ENCODE peak calls at places on chromosomes 13 and 19, in four cellular contexts. O is DND-41, Z is lung, A is endodermal cell. F is an unnamed sample. For H3K4me1, the result is how much of the 10 kb centered on the place peaks cover.

GRCh38 chr13:95087746-95088305 is 213.4 kb downstream of the ABCC4 start:
- DNase-seq in A (no peak), Z (no peak), O (no peak), F (no peak)

GRCh38 chr13:73189766-73190165 is 131.0 kb downstream of the KLF5 start:
- DNase-seq in O (no peak), Z (no peak), A (peak), F (no peak)

GRCh38 chr19:29325241-29325975 is 112.5 kb upstream of the UQCRFS1 start:
- DNase-seq in A (no peak), O (no peak), Z (peak), F (no peak)

GRCh38 chr19:53977991-53978731 is 13.3 kb upstream of the CACNG6 start:
- DNase-seq in A (peak), Z (peak), O (peak), F (peak)

GRCh38 chr13:31199527-31199848 is 287 bp upstream of the B3GLCT start:
- DNase-seq in Z (no peak), A (no peak), O (no peak), F (no peak)

GRCh38 chr13:22961835-22962537 is 218.8 kb upstream of the SGCG start:
- DNase-seq in O (no peak), Z (no peak), A (peak), F (no peak)

GRCh38 chr13:110541526-110541920 is 20.0 kb downstream of the RAB20 start:
- DNase-seq in Z (no peak), A (no peak), O (no peak), F (no peak)

GRCh38 chr13:29676941-29677452 is 81.5 kb upstream of the SLC7A1 start:
- DNase-seq in O (no peak), A (no peak), Z (no peak), F (no peak)

GRCh38 chr19:5103812-5104410 is 135.0 kb downstream of the KDM4B start:
- DNase-seq in A (no peak), O (no peak), Z (no peak), F (no peak)

GRCh38 chr19:48777720-48778119 is 22.4 kb downstream of the FGF21 start:
- DNase-seq in Z (no peak), A (no peak), O (no peak), F (no peak)

GRCh38 chr13:60162096-60162495 is 1.6 kb downstream of the DIAPH3 start:
- DNase-seq in Z (no peak), A (no peak), O (no peak), F (no peak)

GRCh38 chr19:51116736-51117135 is 8.0 kb upstream of the SIGLEC9 start:
- DNase-seq in O (no peak), Z (no peak), A (no peak), F (no peak)

GRCh38 chr13:111361873-111362648 is 41.6 kb downstream of the TEX29 start:
- DNase-seq in A (no peak), Z (peak), O (no peak), F (no peak)

GRCh38 chr13:20125129-20125782 is 35.6 kb downstream of the GJA3 start:
- DNase-seq in A (no peak), O (no peak), Z (no peak), F (no peak)

GRCh38 chr13:30415430-30416030 is 6.8 kb upstream of the UBE2L5 start:
- DNase-seq in O (no peak), Z (no peak), A (no peak), F (no peak)

DNA sequence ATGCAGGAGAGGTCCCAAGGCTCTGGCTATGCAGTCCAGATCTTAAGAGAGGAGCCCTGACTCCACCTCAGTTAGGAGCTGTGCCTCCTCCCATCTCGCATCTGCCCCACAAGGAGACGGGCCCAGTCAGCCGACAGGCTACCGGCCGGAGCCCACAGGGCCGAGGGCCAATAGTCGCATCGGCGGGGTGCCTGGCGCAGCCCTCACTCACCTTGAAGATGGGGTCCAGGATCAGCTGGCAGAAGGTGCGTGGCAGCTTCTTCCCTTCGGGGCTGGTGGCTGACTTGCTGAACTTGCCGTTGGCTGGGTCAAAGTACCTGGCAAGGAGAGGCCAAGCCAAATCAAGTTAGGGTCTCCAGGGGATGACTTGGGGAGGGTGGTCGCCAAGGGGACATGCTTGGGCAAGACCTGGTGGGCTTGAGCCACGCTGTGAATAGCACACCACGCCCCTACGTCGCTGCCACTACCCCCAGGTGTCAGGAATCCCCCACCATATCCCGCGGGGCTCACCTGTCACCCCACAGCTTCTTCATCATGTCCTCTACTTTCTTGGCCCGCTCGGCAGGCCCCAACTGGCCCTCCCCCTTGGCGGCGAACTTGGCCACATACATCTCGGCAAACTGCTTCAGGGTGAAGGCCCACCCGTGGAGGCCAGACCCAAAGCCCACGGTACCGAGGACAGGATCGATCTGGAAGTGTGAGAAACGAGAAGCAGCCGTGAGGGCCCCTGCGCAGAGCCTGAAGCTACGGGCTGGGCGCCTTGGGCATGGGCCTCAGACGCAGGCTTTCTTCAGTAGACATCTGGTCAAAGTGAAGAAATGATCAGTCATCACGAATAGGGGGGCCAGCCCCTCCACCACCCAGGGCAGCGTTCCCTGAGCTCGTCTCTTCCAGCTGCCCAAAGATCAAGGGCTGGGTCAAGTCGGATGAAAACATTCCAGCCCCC is 3.3 kb downstream of the EEF2 start:
- DNase-seq in A (peak), Z (no peak), O (no peak), F (no peak)
- H3K27ac ChIP-seq in A (no peak), Z (no peak), O (no peak), F (no peak)

DNA sequence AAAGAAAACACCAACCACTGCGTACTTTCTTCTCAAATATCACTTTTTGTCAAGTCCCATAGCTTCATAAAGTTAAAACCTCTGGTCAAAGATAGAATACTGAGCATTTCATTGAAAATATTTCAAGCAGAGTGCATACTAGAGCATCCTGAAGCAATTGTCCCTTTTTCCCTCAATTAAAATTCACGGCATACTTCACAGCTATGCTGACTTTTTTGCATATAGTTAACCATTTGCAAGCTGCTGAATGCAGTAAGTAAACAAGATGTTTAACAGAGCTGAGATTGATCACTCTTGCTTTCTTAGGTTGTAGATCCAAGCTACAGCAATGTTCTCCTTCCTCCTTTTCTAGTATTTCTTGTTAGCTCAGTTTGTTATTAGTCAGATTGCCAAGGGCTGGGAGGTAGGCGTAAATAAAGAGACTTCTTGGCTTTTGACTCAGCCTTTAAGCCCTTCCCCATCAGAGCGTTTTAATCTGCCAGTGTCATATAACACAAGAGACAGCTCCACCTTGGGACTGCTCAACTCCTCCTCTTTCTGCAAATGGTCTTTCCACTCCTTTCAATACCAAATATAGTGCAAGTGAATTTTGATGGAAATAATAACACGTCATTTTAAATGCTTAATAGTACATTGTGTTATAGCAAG is at the start of gene SLITRK6:
- DNase-seq in Z (no peak), O (no peak), A (peak), F (no peak)
- TF ChIP-seq CTCF in Z (no peak), O (no peak), A (peak), F (no peak)

DNA sequence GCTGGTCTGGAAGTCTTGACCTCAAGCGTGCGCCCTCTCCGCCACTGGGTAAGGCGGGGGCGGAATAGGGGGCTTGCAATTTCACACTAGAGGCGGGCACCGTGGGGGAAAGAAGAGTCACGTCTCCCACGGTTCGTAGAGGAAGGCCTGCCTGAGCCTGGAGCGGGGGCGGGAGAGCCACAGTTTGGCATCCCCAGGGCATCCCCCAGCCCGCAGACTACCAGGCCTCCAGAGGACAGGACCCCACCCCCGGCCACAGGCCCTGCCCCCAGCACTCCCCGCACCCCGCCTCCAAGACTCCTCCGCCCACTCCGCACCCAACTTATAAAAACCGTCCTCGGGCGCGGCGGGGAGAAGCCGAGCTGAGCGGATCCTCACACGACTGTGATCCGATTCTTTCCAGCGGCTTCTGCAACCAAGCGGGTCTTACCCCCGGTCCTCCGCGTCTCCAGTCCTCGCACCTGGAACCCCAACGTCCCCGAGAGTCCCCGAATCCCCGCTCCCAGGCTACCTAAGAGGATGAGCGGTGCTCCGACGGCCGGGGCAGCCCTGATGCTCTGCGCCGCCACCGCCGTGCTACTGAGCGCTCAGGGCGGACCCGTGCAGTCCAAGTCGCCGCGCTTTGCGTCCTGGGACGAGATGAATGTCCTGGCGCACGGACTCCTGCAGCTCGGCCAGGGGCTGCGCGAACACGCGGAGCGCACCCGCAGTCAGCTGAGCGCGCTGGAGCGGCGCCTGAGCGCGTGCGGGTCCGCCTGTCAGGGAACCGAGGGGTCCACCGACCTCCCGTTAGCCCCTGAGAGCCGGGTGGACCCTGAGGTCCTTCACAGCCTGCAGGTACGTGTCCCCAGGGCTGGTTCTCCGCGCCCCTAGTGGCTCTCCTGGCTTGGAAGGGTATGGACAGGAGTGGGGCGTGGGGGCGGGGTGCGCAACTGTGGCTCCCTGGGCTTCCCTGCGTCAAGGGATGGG is at the start of gene ANGPTL4:
- DNase-seq in Z (peak), O (no peak), A (peak), F (peak)
- H3K4me1 ChIP-seq in Z (under half), O (under half), A (under half), F (under half)

DNA sequence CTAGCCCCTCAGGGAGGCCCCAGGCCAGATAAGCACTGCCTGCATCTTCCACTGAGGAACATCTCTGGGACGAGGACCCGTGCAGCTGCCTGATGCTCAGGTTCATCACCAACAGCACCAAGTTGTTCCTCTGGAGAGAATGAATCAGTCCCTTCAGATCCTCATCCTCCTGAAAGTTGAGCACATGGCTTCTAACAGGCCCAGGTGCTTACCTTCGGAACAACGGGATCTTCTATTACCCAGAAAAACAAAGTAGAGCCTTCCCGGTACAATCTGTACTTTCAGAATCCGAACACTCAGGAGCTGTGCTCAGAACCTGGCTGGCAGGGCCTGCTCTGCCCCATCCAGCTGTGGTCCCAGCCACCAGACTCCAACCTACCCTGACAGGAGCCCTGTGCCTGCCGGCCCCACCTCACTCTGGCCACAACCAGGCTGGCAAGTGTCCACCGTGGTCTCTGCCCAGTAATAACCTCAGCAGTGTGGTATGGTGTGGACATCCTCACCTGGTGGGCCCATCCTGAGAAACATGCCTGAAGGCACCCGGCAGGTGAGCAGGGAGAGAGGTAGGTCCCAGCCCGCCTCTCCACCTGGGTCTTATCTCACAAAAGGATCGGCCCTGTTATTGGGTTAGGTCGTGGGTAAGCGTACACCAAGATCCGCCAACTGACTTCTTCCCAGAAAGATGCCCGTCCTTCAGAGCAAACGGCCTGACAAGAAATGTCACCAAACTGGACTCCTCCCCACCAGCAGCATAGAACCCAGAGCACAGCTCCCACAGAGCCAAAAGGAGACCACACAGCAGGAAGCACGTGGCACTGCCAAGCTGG is 34.1 kb downstream of the ELL start:
- DNase-seq in Z (no peak), O (no peak), A (no peak), F (no peak)
- H3K27ac ChIP-seq in Z (no peak), O (no peak), A (no peak), F (no peak)

DNA sequence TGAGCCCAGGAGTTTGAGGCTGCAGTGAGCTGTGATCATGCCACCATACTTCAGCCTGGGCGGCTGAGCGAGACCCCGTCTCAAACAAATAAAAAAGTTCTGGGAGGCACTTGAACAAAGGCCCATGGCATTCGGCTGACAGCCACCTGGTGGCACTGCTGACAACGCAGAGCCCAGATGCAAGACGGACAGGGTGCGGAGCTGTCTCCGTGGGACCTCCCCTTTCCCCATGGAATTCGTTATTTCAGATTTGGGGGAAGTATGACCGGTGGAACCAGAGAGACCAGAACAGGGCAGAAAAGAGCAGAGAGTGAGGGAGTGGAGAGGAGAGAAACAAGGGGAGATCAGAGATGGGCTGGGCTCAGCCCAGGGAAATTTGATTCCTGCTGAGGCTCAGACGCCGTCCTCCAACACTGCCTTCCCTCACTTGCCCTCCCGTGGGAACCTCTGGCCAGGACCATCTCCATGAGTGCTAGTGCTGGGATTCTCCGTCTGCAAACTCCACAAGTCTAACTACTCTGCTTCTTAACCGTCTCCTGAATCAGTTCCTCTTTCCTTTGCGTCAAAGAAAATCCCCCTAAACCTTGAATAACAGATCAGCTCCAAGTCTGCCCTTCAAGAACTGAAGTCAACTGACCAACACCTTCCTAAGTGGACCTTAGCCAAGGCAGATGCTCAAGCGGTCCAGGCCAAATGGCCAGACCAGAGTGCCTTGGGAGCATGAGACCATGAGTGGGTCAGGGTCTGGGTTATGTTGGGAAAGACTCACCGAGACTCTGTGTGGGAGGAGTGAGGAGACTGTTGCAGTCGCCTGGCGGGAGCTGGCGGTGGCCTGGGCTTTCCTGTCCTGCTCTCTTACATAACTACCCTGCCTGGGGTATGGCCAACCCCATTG is 11.9 kb upstream of the ATF5 start:
- DNase-seq in O (no peak), A (peak), Z (no peak), F (no peak)
- TF ChIP-seq CTCF in O (peak), A (peak), Z (no peak), F (peak)

GRCh38 chr19:17950310-17951150 is 16.4 kb upstream of the KCNN1 start:
- DNase-seq in Z (no peak), A (peak), O (no peak), F (no peak)
- H3K4me1 ChIP-seq in Z (under half), A (under half), O (under half), F (under half)

GRCh38 chr19:8505680-8506401 is 3.4 kb upstream of the PRAM1 start:
- DNase-seq in Z (peak), A (peak), O (peak), F (peak)
- H3K27ac ChIP-seq in Z (no peak), A (peak), O (no peak), F (no peak)

F was measured in heart right ventricle.